ENCODE peak calls at places on chromosomes 11 and 22, in five cellular contexts. K is fibroblast of lung, N is OCI-LY7, U is mammary epithelial cell, Y is neural progenitor cell. V is an unnamed sample.

GRCh38 chr11:115990004-115990447 is 485.8 kb upstream of the CADM1 start:
- DNase-seq in N (peak; percentile 22), U (no peak), K (no peak), Y (peak; percentile 74), V (no peak)

GRCh38 chr22:45208993-45209838 is 31.5 kb downstream of the KIAA0930 start:
- DNase-seq in K (peak; percentile 79), Y (peak; percentile 85), N (no peak), U (peak; percentile 46), V (no peak)

GRCh38 chr22:28254396-28254795 is 335.3 kb upstream of the PITPNB start:
- DNase-seq in Y (no peak), N (no peak), U (no peak), K (no peak), V (no peak)

GRCh38 chr22:21682385-21683175 is 16.8 kb downstream of the PPIL2 start:
- DNase-seq in N (no peak), K (no peak), U (no peak), Y (no peak), V (no peak)

GRCh38 chr11:7892751-7893356 is 38.2 kb downstream of the OR10A6 start:
- DNase-seq in K (peak; percentile 83), N (peak; percentile 84), U (peak; percentile 49), Y (peak; percentile 60), V (no peak)

GRCh38 chr11:45922425-45923082 is at the start of gene LARGE2:
- DNase-seq in N (no peak), Y (peak; percentile 89), K (no peak), U (no peak), V (no peak)

GRCh38 chr11:113261709-113262475 is 52.5 kb upstream of the TTC12 start:
- DNase-seq in U (peak; percentile 21), Y (no peak), K (peak; percentile 19), N (no peak), V (no peak)

GRCh38 chr11:66686801-66687750 is 9.4 kb upstream of the RBM4B start:
- DNase-seq in K (no peak), U (peak; percentile 88), Y (no peak), N (no peak), V (peak; percentile 76)

GRCh38 chr11:48154162-48154561 is 62.4 kb upstream of the OR4B1 start:
- DNase-seq in Y (no peak), K (no peak), U (peak; percentile 48), N (no peak), V (no peak)

GRCh38 chr22:45254789-45255261 is 14.1 kb upstream of the KIAA0930 start:
- DNase-seq in K (no peak), Y (no peak), U (no peak), N (no peak), V (no peak)

GRCh38 chr11:73156686-73157085 is 14.6 kb upstream of the FCHSD2 start:
- DNase-seq in Y (no peak), K (no peak), U (no peak), N (no peak), V (no peak)

GRCh38 chr11:92552942-92553341 is 328.3 kb downstream of the FAT3 start:
- DNase-seq in N (no peak), K (peak; percentile 31), Y (no peak), U (peak; percentile 1), V (no peak)

GRCh38 chr11:35415488-35415887 is 3.9 kb downstream of the SLC1A2 start:
- DNase-seq in N (no peak), Y (no peak), U (no peak), K (no peak), V (no peak)

GRCh38 chr11:129960216-129961214 is 42.1 kb downstream of the PRDM10 start:
- DNase-seq in N (peak; percentile 47), Y (no peak), U (peak; percentile 84), K (peak; percentile 94), V (no peak)

GRCh38 chr11:70720291-70720690 is 322.0 kb downstream of the CTTN start:
- DNase-seq in N (no peak), K (no peak), U (no peak), Y (no peak), V (no peak)
- H4K20me1 ChIP-seq in N (no peaks in the 10 kb centered on the region), K (no peaks in the 10 kb centered on the region), U (no peaks in the 10 kb centered on the region), Y (no peaks in the 10 kb centered on the region), V (no peaks in the 10 kb centered on the region)

GRCh38 chr22:46799626-46800025 is 37.2 kb downstream of the TBC1D22A start:
- DNase-seq in Y (no peak), K (no peak), N (no peak), U (no peak), V (no peak)
- H4K20me1 ChIP-seq in Y (peaks cover 12% of the 10 kb centered on the region), K (no peaks in the 10 kb centered on the region), N (peaks cover 3% of the 10 kb centered on the region), U (no peaks in the 10 kb centered on the region), V (peaks cover 12% of the 10 kb centered on the region)

GRCh38 chr22:41650229-41650628 is 29.1 kb downstream of the XRCC6 start:
- DNase-seq in Y (no peak), U (no peak), N (no peak), K (no peak), V (no peak)
- H4K20me1 ChIP-seq in Y (peaks cover 2% of the 10 kb centered on the region), U (no peaks in the 10 kb centered on the region), N (peaks cover 4% of the 10 kb centered on the region), K (no peaks in the 10 kb centered on the region), V (peaks cover 5% of the 10 kb centered on the region)

DNA sequence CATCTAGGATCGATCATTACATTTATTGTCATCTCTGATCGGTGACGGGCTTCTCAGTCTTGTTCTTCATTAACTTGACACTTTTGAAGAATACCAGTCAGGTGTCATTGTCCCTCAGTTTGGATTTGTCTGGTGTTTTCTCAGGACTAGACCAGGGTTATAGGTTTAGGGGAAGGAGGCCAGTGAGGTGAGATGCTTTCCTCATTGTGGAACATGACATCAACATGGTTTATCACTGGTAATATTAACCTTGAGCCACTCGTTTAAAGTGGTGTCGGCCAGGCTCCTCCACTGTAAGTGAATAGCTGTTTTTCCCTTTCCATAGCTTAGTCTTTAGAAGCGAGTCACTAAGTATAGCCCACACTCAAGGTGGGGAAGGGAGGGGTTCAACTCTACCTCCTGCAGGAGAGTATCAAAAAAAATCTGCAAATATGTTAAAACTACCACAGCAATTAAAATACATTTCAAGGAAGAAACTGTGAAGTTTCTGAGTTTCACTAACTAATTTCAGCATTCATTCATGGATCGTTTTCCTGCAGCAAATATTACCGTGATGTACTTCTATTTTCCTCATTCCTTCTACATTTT is 42.0 kb downstream of the KCNQ1OT1 start:
- DNase-seq in N (no peak), Y (no peak), K (no peak), U (no peak), V (no peak)
- H4K20me1 ChIP-seq in N (no peaks in the 10 kb centered on the region), Y (no peaks in the 10 kb centered on the region), K (no peaks in the 10 kb centered on the region), U (no peaks in the 10 kb centered on the region), V (no peaks in the 10 kb centered on the region)

GRCh38 chr22:50516891-50517290 is 8.5 kb downstream of the SCO2 start:
- DNase-seq in N (no peak), U (no peak), Y (no peak), K (no peak), V (no peak)

GRCh38 chr22:50516068-50516467 is 8.0 kb downstream of the NCAPH2 start:
- DNase-seq in N (no peak), Y (no peak), U (no peak), K (no peak), V (no peak)

GRCh38 chr22:50519151-50519550 is 6.2 kb downstream of the SCO2 start:
- DNase-seq in Y (no peak), U (no peak), N (no peak), K (no peak), V (no peak)

GRCh38 chr22:50518628-50519027 is 6.8 kb downstream of the SCO2 start:
- DNase-seq in K (no peak), Y (no peak), N (no peak), U (no peak), V (no peak)

GRCh38 chr22:50517495-50518260 is 7.7 kb downstream of the SCO2 start:
- DNase-seq in N (no peak), K (no peak), Y (no peak), U (no peak), V (no peak)
- H4K20me1 ChIP-seq in N (no peaks in the 10 kb centered on the region), K (no peaks in the 10 kb centered on the region), Y (peaks cover 12% of the 10 kb centered on the region), U (no peaks in the 10 kb centered on the region), V (no peaks in the 10 kb centered on the region)

GRCh38 chr22:49887074-49887471 is 31.2 kb downstream of the ALG12 start:
- DNase-seq in Y (no peak), N (no peak), U (no peak), K (no peak), V (no peak)
- H4K20me1 ChIP-seq in Y (peaks cover 8% of the 10 kb centered on the region), N (no peaks in the 10 kb centered on the region), U (no peaks in the 10 kb centered on the region), K (no peaks in the 10 kb centered on the region), V (no peaks in the 10 kb centered on the region)

DNA sequence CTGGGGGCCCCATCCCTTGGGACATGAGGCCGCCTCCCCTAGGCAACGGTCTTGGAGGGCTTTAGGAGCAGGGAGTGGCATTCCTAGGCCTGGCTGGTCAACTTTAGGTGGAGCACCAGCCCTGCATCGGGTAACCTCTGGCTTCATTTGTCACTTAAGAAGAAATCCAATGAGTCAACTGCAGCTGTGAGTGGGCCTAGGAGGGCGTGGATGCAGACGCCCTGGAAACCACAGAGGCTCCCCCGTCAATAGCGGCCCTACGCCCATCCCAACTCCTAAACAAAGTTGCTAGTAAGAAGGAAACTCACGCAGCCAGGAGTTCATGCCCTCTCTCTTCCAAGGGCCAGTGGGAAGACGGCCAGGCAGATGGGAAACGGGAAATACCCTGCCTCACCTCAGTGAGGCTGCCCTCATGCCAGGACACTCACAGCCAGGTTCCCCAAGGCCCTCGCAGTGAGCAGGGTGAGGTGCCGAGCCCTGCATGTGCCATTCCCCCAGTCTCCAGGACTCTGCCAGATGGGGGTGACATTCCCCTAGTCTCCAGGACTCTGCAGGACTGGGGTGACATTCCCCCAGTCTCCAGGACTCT is 20.8 kb downstream of the BID start:
- DNase-seq in K (peak; percentile 58), U (peak; percentile 23), Y (no peak), N (no peak), V (no peak)
- H4K20me1 ChIP-seq in K (no peaks in the 10 kb centered on the region), U (no peaks in the 10 kb centered on the region), Y (no peaks in the 10 kb centered on the region), N (no peaks in the 10 kb centered on the region), V (no peaks in the 10 kb centered on the region)

GRCh38 chr11:6526411-6527135 is 29.5 kb downstream of the DNHD1 start:
- DNase-seq in U (no peak), Y (no peak), N (no peak), K (no peak), V (no peak)
- H4K20me1 ChIP-seq in U (no peaks in the 10 kb centered on the region), Y (no peaks in the 10 kb centered on the region), N (no peaks in the 10 kb centered on the region), K (no peaks in the 10 kb centered on the region), V (no peaks in the 10 kb centered on the region)

V was measured in keratinocyte.